ENCODE peak calls at places on chromosome 4, in six cellular contexts. One of them, this sample, is unnamed.

GRCh38 chr4:169115897-169116254 is 105.8 kb upstream of the CBR4 start:
- DNase-seq in fibroblast of pulmonary artery: peak
- DNase-seq in HL-60: no peak
- DNase-seq in upper lobe of right lung: no peak
- DNase-seq in tibial nerve: no peak
- DNase-seq in psoas muscle: no peak
- DNase-seq in this sample: no peak

GRCh38 chr4:37400326-37400881 is 155.9 kb downstream of the NWD2 start:
- DNase-seq in upper lobe of right lung: no peak
- DNase-seq in fibroblast of pulmonary artery: no peak
- DNase-seq in HL-60: no peak
- DNase-seq in tibial nerve: no peak
- DNase-seq in psoas muscle: no peak
- DNase-seq in this sample: no peak

GRCh38 chr4:39823193-39823592 is 125.3 kb downstream of the UBE2K start:
- DNase-seq in tibial nerve: peak
- DNase-seq in psoas muscle: no peak
- DNase-seq in upper lobe of right lung: no peak
- DNase-seq in fibroblast of pulmonary artery: peak
- DNase-seq in HL-60: peak
- DNase-seq in this sample: no peak

GRCh38 chr4:142112451-142112850 is 476.1 kb downstream of the IL15 start:
- DNase-seq in upper lobe of right lung: no peak
- DNase-seq in psoas muscle: no peak
- DNase-seq in HL-60: no peak
- DNase-seq in fibroblast of pulmonary artery: peak
- DNase-seq in tibial nerve: no peak
- DNase-seq in this sample: no peak

GRCh38 chr4:73608677-73609594 is 11.3 kb downstream of the RASSF6 start:
- DNase-seq in tibial nerve: no peak
- DNase-seq in HL-60: no peak
- DNase-seq in psoas muscle: no peak
- DNase-seq in fibroblast of pulmonary artery: peak
- DNase-seq in upper lobe of right lung: no peak
- DNase-seq in this sample: no peak

GRCh38 chr4:123671633-123672404 is 275.2 kb downstream of the SPRY1 start:
- DNase-seq in psoas muscle: no peak
- DNase-seq in fibroblast of pulmonary artery: no peak
- DNase-seq in upper lobe of right lung: no peak
- DNase-seq in tibial nerve: no peak
- DNase-seq in HL-60: no peak
- DNase-seq in this sample: no peak

GRCh38 chr4:3041192-3042142 is 32.9 kb downstream of the HTT-AS start:
- DNase-seq in tibial nerve: peak
- DNase-seq in upper lobe of right lung: peak
- DNase-seq in fibroblast of pulmonary artery: no peak
- DNase-seq in HL-60: no peak
- DNase-seq in psoas muscle: peak
- DNase-seq in this sample: peak

GRCh38 chr4:24368801-24369200 is 215.6 kb downstream of the DHX15 start:
- DNase-seq in tibial nerve: no peak
- DNase-seq in fibroblast of pulmonary artery: no peak
- DNase-seq in HL-60: no peak
- DNase-seq in psoas muscle: no peak
- DNase-seq in upper lobe of right lung: no peak
- DNase-seq in this sample: no peak

GRCh38 chr4:74041418-74041817 is 2.9 kb upstream of the CXCL3 start:
- DNase-seq in upper lobe of right lung: no peak
- DNase-seq in fibroblast of pulmonary artery: no peak
- DNase-seq in psoas muscle: no peak
- DNase-seq in tibial nerve: no peak
- DNase-seq in HL-60: no peak
- DNase-seq in this sample: no peak

GRCh38 chr4:113673450-113673849 is 88.1 kb downstream of the CAMK2D start:
- DNase-seq in psoas muscle: no peak
- DNase-seq in upper lobe of right lung: no peak
- DNase-seq in tibial nerve: no peak
- DNase-seq in fibroblast of pulmonary artery: no peak
- DNase-seq in HL-60: no peak
- DNase-seq in this sample: no peak

GRCh38 chr4:931194-931959 is 739 bp downstream of the GAK start:
- DNase-seq in fibroblast of pulmonary artery: peak
- DNase-seq in psoas muscle: peak
- DNase-seq in HL-60: no peak
- DNase-seq in upper lobe of right lung: peak
- DNase-seq in tibial nerve: no peak
- DNase-seq in this sample: no peak

GRCh38 chr4:74529284-74530041 is 84.5 kb downstream of the AREG start:
- DNase-seq in fibroblast of pulmonary artery: peak
- DNase-seq in upper lobe of right lung: no peak
- DNase-seq in psoas muscle: no peak
- DNase-seq in tibial nerve: no peak
- DNase-seq in HL-60: no peak
- DNase-seq in this sample: no peak

GRCh38 chr4:183350317-183351071 is 28.3 kb upstream of the CLDN24 start:
- DNase-seq in tibial nerve: no peak
- DNase-seq in psoas muscle: no peak
- DNase-seq in fibroblast of pulmonary artery: no peak
- DNase-seq in upper lobe of right lung: no peak
- DNase-seq in HL-60: no peak
- DNase-seq in this sample: no peak
- H3K4me3 ChIP-seq in tibial nerve: no peak
- H3K4me3 ChIP-seq in psoas muscle: no peak
- H3K4me3 ChIP-seq in fibroblast of pulmonary artery: no peak
- H3K4me3 ChIP-seq in upper lobe of right lung: no peak
- H3K4me3 ChIP-seq in HL-60: no peak
- H3K4me3 ChIP-seq in this sample: no peak

DNA sequence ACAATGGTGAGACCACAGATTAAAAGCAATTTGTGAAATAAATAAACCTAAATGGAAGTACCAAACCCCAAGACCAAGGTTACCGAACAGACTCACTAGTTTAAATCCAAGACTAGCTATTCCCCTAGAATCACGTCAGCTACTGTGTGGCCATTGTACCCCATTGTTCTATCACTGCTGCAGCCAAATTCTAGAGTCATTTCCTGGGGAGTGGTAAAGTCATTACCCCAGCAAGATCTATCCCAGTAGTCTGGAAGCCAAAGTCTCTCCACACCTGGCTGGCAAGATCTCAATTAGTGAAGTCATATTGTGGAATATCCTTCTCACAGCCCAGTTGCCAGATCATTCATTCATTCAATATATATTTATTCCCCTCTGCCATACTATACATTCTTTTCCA is 67.5 kb downstream of the PHOX2B start:
- DNase-seq in tibial nerve: no peak
- DNase-seq in HL-60: no peak
- DNase-seq in psoas muscle: no peak
- DNase-seq in upper lobe of right lung: no peak
- DNase-seq in fibroblast of pulmonary artery: no peak
- DNase-seq in this sample: no peak
- TF ChIP-seq CTCF in tibial nerve: no peak
- TF ChIP-seq CTCF in HL-60: no peak
- TF ChIP-seq CTCF in psoas muscle: no peak
- TF ChIP-seq CTCF in upper lobe of right lung: no peak
- TF ChIP-seq CTCF in fibroblast of pulmonary artery: no peak
- TF ChIP-seq CTCF in this sample: no peak

DNA sequence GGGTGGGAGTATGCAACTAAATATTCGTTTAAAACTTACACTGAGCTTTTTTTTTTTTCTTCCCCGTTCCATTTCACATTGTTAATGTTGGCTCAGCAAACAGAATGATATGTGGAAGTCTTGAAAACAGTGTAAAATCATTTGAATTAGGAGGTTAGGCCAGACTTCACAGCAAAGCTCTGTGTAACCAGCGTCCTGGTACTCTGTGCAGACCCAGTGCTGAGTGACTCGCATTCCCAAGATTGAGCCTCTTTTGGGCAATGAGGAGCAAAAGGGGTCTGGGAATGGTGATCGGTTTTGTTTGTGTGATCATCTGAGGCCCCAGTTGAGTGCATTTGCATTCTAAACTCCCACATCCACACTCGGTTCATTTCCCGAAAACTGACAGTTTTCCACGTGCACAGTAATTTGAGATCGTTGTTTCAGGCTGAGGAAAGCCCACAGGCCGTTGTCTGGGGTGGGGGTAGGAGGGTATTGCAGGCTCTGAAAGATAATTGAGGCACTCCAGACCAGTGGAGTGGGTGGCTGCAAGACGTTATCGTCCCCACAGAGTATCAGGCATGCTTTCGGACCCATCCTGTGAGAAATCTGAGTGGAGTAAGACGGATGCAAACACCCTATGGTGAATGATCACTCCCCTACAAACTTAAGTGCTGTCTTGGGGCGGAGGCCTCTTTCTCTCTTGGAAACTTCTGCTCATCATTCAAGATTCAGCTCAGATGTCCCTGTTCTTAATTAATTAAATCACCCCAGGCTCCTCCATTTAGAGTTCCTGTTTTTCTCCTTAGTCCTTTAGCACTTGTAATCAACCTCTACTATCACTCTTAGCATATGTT is 96.0 kb downstream of the AFF1 start:
- DNase-seq in HL-60: no peak
- DNase-seq in fibroblast of pulmonary artery: peak
- DNase-seq in tibial nerve: no peak
- DNase-seq in psoas muscle: no peak
- DNase-seq in upper lobe of right lung: no peak
- DNase-seq in this sample: peak
- H3K4me3 ChIP-seq in HL-60: no peak
- H3K4me3 ChIP-seq in fibroblast of pulmonary artery: no peak
- H3K4me3 ChIP-seq in tibial nerve: peak
- H3K4me3 ChIP-seq in psoas muscle: peak
- H3K4me3 ChIP-seq in upper lobe of right lung: no peak
- H3K4me3 ChIP-seq in this sample: no peak

DNA sequence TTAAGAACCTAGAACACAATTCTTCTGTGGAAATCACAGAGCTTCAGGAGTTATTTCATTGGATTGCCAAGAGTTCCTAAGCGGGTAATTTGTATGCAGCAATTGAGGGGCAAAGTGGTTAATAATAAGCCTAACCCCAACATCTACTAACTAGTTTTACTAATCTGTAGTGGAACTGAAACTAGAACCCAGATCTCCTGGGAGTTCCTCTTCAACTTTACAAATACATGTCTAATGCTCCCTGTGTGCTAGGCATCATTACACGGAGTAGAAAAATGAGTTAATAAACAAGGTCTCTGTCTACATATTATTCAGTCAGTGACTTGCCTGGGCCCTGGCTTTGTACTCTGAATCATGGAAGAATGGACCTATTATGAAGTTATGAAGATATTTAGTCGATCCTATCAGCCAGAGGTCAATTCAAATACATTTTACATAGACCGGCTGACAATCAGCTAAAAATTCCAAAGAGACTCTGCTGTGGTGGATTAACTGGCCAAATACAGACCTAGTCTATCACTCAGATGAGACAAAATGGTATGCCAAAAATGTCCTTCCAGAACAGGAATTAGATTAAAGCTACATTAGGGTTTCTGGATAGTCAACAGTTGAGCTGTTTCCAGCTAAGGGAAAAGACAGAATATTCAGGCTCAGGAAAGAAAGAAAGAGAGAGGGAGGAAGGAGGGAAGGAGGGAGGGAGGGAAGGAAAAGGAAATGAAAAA is 326.0 kb downstream of the FBXW7 start:
- DNase-seq in fibroblast of pulmonary artery: no peak
- DNase-seq in HL-60: no peak
- DNase-seq in upper lobe of right lung: no peak
- DNase-seq in psoas muscle: no peak
- DNase-seq in tibial nerve: no peak
- DNase-seq in this sample: no peak
- TF ChIP-seq CTCF in fibroblast of pulmonary artery: no peak
- TF ChIP-seq CTCF in HL-60: no peak
- TF ChIP-seq CTCF in upper lobe of right lung: no peak
- TF ChIP-seq CTCF in psoas muscle: no peak
- TF ChIP-seq CTCF in tibial nerve: no peak
- TF ChIP-seq CTCF in this sample: no peak

DNA sequence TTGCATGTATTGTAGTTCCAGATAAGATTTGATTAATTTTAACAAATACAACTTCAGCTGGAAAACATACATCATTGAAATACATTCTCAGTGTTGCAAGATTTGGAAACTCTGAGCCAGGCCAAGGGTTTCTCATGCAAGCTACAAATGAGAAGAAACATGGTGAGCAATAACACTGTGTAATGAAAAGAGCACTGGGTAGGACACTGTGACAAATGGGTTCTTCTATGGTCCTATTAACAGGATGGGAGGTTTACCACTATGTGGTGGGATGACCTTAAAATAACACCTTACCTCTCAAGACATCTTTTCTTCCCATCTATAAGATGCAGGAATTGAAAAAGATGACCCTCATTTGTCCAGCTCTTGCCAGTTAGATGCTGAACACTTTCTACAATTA is 19.6 kb upstream of the NDNF start:
- DNase-seq in HL-60: no peak
- DNase-seq in psoas muscle: no peak
- DNase-seq in upper lobe of right lung: no peak
- DNase-seq in fibroblast of pulmonary artery: no peak
- DNase-seq in tibial nerve: no peak
- DNase-seq in this sample: no peak
- H3K4me3 ChIP-seq in HL-60: no peak
- H3K4me3 ChIP-seq in psoas muscle: no peak
- H3K4me3 ChIP-seq in upper lobe of right lung: no peak
- H3K4me3 ChIP-seq in fibroblast of pulmonary artery: no peak
- H3K4me3 ChIP-seq in tibial nerve: no peak
- H3K4me3 ChIP-seq in this sample: no peak

GRCh38 chr4:164935363-164935762 is 42.1 kb downstream of the TRIM61 start:
- DNase-seq in fibroblast of pulmonary artery: no peak
- DNase-seq in tibial nerve: no peak
- DNase-seq in upper lobe of right lung: no peak
- DNase-seq in HL-60: no peak
- DNase-seq in psoas muscle: no peak
- DNase-seq in this sample: no peak
- TF ChIP-seq CTCF in fibroblast of pulmonary artery: no peak
- TF ChIP-seq CTCF in tibial nerve: no peak
- TF ChIP-seq CTCF in upper lobe of right lung: no peak
- TF ChIP-seq CTCF in HL-60: no peak
- TF ChIP-seq CTCF in psoas muscle: no peak
- TF ChIP-seq CTCF in this sample: no peak

DNA sequence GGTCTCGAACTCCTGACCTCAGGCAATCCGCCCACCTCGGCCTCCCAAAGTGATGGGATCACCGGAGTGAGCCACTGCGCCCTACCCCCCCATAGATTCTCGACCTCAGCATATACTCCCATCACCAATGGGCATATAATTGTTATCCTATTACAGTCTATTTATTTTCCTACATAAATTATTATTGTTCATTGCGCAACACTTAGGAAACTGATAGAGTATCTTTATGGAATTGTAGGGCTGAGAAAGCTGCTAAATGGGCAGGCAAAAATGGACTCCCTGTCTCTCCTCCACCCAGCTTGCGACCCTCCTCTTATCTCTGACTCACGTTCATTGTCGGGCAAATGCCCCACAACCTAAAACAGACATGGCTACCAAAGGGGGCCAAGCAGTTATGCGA is 1.0 kb downstream of the ERVMER34-1 start:
- DNase-seq in upper lobe of right lung: no peak
- DNase-seq in HL-60: no peak
- DNase-seq in fibroblast of pulmonary artery: no peak
- DNase-seq in psoas muscle: no peak
- DNase-seq in tibial nerve: no peak
- DNase-seq in this sample: no peak
- H3K4me3 ChIP-seq in upper lobe of right lung: no peak
- H3K4me3 ChIP-seq in HL-60: no peak
- H3K4me3 ChIP-seq in fibroblast of pulmonary artery: no peak
- H3K4me3 ChIP-seq in psoas muscle: peak
- H3K4me3 ChIP-seq in tibial nerve: no peak
- H3K4me3 ChIP-seq in this sample: no peak

This sample was measured in testis.